ENCODE peak calls at places on chromosomes 13 and 19, in ten cellular contexts. T is NCI-H1105; C is nucleus accumbens; N is stimulated activated CD8-positive, alpha-beta memory T cell treated with anti-CD3 and anti-CD28 coated beads, Interleukin-7, amount 100 ng/mL, for 1 hour; Q is NCI-H1436 treated with DMSO at 0.1 percent for 48 hours; Y is SHP77; P is stimulated activated CD4-positive, alpha-beta T cell treated with anti-CD3 and anti-CD28 coated beads, Interleukin-12 subunit alpha, Interleukin-12 subunit beta, amount 100 ng/mL, for 48 hours; E is Daoy; B is ascending aorta; R is NCI-H446 treated with DMSO at 0.1 percent for 48 hours. X is an unnamed sample.

GRCh38 chr13:22937241-22937640 is 243.5 kb upstream of the SGCG start:
- DNase-seq in T (no peak), C (no peak), N (no peak), Q (no peak), Y (no peak), P (no peak), E (no peak), B (no peak), R (no peak), X (no peak)

GRCh38 chr13:94217370-94217769 is 262.1 kb downstream of the DCT start:
- DNase-seq in T (no peak), C (no peak), N (no peak), Q (no peak), Y (no peak), P (no peak), E (no peak), B (no peak), R (no peak), X (no peak)

GRCh38 chr19:33675501-33676124 is 53.9 kb downstream of the CHST8 start:
- DNase-seq in T (no peak), C (no peak), N (no peak), Q (no peak), Y (no peak), P (no peak), E (no peak), B (no peak), R (no peak), X (no peak)

GRCh38 chr13:40563350-40564125 is 102.9 kb downstream of the FOXO1 start:
- DNase-seq in T (no peak), C (no peak), N (no peak), Q (no peak), Y (no peak), P (no peak), E (no peak), B (no peak), R (no peak), X (no peak)

GRCh38 chr19:29326849-29327840 is 114.2 kb upstream of the UQCRFS1 start:
- DNase-seq in T (no peak), C (no peak), N (no peak), Q (no peak), Y (no peak), P (no peak), E (no peak), B (no peak), R (no peak), X (no peak)

GRCh38 chr13:50521750-50522149 is 321.7 kb downstream of the DLEU7 start:
- DNase-seq in T (no peak), C (no peak), N (no peak), Q (no peak), Y (no peak), P (no peak), E (no peak), B (no peak), R (peak; percentile 1), X (no peak)

GRCh38 chr19:6065685-6066365 is 44.5 kb downstream of the RFX2 start:
- DNase-seq in T (peak; percentile 52), C (no peak), N (peak; percentile 26), Q (peak; percentile 57), Y (no peak), P (no peak), E (peak; percentile 76), B (peak; percentile 81), R (no peak), X (no peak)

GRCh38 chr13:33543089-33543459 is 257.5 kb upstream of the STARD13 start:
- DNase-seq in T (no peak), C (no peak), N (no peak), Q (no peak), Y (no peak), P (no peak), E (no peak), B (no peak), R (no peak), X (no peak)

GRCh38 chr13:45402641-45403040 is 15.5 kb downstream of the SLC25A30 start:
- DNase-seq in T (no peak), C (no peak), N (no peak), Q (no peak), Y (no peak), P (no peak), E (no peak), B (peak; percentile 12), R (no peak), X (no peak)

GRCh38 chr13:99378985-99379734 is 72.0 kb upstream of the GPR183 start:
- DNase-seq in T (no peak), C (no peak), N (no peak), Q (no peak), Y (no peak), P (no peak), E (no peak), B (no peak), R (no peak), X (no peak)

GRCh38 chr19:870963-871401 is 11.5 kb downstream of the CFD start:
- DNase-seq in T (peak; percentile 29), C (no peak), N (no peak), Q (no peak), Y (peak; percentile 80), P (no peak), E (no peak), B (no peak), R (peak; percentile 36), X (no peak)

GRCh38 chr13:97975851-97976550 is 22.5 kb downstream of the IPO5 start:
- DNase-seq in T (peak; percentile 78), C (peak; percentile 79), N (peak; percentile 76), Q (peak; percentile 20), Y (peak; percentile 90), P (peak; percentile 89), E (peak; percentile 93), B (peak; percentile 94), R (peak; percentile 68), X (peak; percentile 43)

GRCh38 chr13:27508802-27509201 is 58.4 kb upstream of the MTIF3 start:
- DNase-seq in T (no peak), C (no peak), N (no peak), Q (no peak), Y (no peak), P (no peak), E (no peak), B (no peak), R (no peak), X (no peak)

GRCh38 chr19:38711726-38712153 is 32.5 kb downstream of the CAPN12 start:
- DNase-seq in T (no peak), C (no peak), N (no peak), Q (no peak), Y (no peak), P (no peak), E (peak; percentile 75), B (no peak), R (no peak), X (no peak)

GRCh38 chr13:27961227-27962085 is 7.7 kb downstream of the CDX2 start:
- DNase-seq in T (no peak), C (no peak), N (no peak), Q (no peak), Y (no peak), P (no peak), E (no peak), B (no peak), R (no peak), X (no peak)

X was measured in cortex of kidney.